ENCODE peak calls at places on chromosomes 7 and 10, in seven cellular contexts. Q is CD8-positive, alpha-beta T cell; H is IMR-90; D is neural progenitor cell; S is BE2C; O is mucosa of descending colon; T is WERI-Rb-1. Z is an unnamed sample.

GRCh38 chr10:34319197-34319846 is 495.8 kb downstream of the PARD3 start:
- DNase-seq in S (peak; percentile 11), T (no peak), O (no peak), Q (no peak), H (peak; percentile 97), D (no peak), Z (no peak)

GRCh38 chr7:155337946-155338631 is 40.4 kb downstream of the INSIG1 start:
- DNase-seq in Q (no peak), O (no peak), T (no peak), D (no peak), H (no peak), S (no peak), Z (no peak)

GRCh38 chr10:84225424-84226173 is at the start of gene LRIT2:
- DNase-seq in T (peak; percentile 60), H (no peak), S (no peak), D (no peak), Q (no peak), O (no peak), Z (no peak)

GRCh38 chr10:132562177-132562915 is 24.8 kb downstream of the INPP5A start:
- DNase-seq in Q (no peak), H (no peak), D (no peak), O (peak; percentile 28), T (no peak), S (no peak), Z (peak; percentile 75)

GRCh38 chr7:155752756-155753445 is 59.4 kb downstream of the SHH start:
- DNase-seq in T (no peak), O (no peak), Q (no peak), S (no peak), H (no peak), D (no peak), Z (no peak)

GRCh38 chr10:72170263-72170662 is 45.5 kb upstream of the ANAPC16 start:
- DNase-seq in T (no peak), D (no peak), H (no peak), Q (no peak), O (peak; percentile 82), S (no peak), Z (no peak)

GRCh38 chr10:129952771-129953489 is 11.1 kb downstream of the EBF3 start:
- DNase-seq in T (no peak), Q (no peak), D (peak; percentile 59), S (no peak), O (no peak), H (peak; percentile 40), Z (no peak)

GRCh38 chr7:42987648-42988214 is 55.6 kb downstream of the MRPL32 start:
- DNase-seq in S (no peak), O (no peak), Q (no peak), D (no peak), H (no peak), T (no peak), Z (no peak)

GRCh38 chr10:34812771-34813170 is 2.3 kb downstream of the PARD3 start:
- DNase-seq in Q (no peak), D (no peak), T (no peak), S (no peak), H (no peak), O (no peak), Z (peak; percentile 24)

GRCh38 chr7:98317366-98318040 is 36.0 kb downstream of the BRI3 start:
- DNase-seq in H (no peak), O (no peak), T (no peak), Q (no peak), S (no peak), D (no peak), Z (no peak)

GRCh38 chr10:65497837-65498236 is 1428.0 kb upstream of the LRRTM3 start:
- DNase-seq in Q (no peak), T (no peak), S (no peak), O (no peak), H (no peak), D (no peak), Z (no peak)

GRCh38 chr7:148695953-148696352 is 2.8 kb upstream of the CUL1 start:
- DNase-seq in Q (no peak), T (no peak), H (no peak), O (no peak), D (no peak), S (no peak), Z (no peak)

GRCh38 chr7:100483728-100484635 is at the start of gene NYAP1:
- DNase-seq in D (peak; percentile 82), Q (peak; percentile 36), O (peak; percentile 70), H (peak; percentile 27), T (peak; percentile 74), S (peak; percentile 72), Z (no peak)

GRCh38 chr10:42864575-42864974 is 82.0 kb downstream of the BMS1 start:
- DNase-seq in D (peak; percentile 44), O (no peak), Q (no peak), T (no peak), H (peak; percentile 9), S (peak; percentile 44), Z (no peak)

GRCh38 chr7:100836812-100837098 is 9.4 kb upstream of the EPHB4 start:
- DNase-seq in H (no peak), T (no peak), O (no peak), S (no peak), D (no peak), Q (no peak), Z (no peak)

GRCh38 chr7:57210212-57210611 is 78.0 kb upstream of the ZNF479 start:
- DNase-seq in D (no peak), H (no peak), T (no peak), S (no peak), O (peak; percentile 13), Q (no peak), Z (peak; percentile 43)

GRCh38 chr7:57207836-57208235 is 75.6 kb upstream of the ZNF479 start:
- DNase-seq in T (no peak), S (no peak), O (no peak), Q (no peak), H (no peak), D (no peak), Z (peak; percentile 34)

GRCh38 chr7:57210871-57211270 is 78.6 kb upstream of the ZNF479 start:
- DNase-seq in Q (no peak), T (no peak), S (no peak), O (no peak), H (no peak), D (no peak), Z (peak; percentile 27)

GRCh38 chr7:57215423-57215822 is 83.2 kb upstream of the ZNF479 start:
- DNase-seq in D (no peak), O (no peak), S (no peak), T (no peak), H (no peak), Q (no peak), Z (peak; percentile 61)

DNA sequence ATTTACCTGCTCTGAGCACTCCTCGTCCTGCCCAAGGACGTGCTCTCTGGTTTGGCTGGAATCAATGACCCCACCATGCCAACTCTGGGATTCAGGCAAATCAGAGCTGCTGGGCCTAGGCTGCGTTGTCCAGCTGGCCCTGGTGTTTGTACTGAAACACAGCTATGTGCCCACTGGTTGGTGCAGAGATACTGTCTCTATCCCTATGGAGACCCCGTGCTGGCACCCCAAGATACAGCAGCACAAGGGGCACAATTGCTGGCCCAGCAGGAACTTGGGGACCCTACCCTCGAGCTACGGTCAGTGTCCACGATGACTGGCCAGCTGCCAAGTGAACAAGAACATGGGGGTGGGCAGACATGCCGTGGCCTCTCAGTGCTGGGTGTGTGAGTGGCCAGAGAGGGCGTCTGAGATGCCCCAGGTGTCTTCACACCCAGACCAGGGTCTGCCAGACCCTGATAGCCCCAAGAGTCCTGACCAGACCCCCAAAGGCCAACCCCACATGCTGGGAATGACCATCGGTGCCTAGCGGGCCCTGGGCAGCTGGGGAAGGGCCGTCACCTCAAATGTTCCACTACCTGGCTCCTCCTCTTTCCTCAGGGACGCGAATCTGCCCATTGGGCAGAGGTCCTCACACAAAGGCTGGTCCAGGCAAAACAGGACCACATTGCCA is 79.3 kb upstream of the ZNF479 start:
- DNase-seq in Q (no peak), O (no peak), T (no peak), S (no peak), H (no peak), D (no peak), Z (peak; percentile 61)
- H3K9me3 ChIP-seq in Q (no peaks in the 10 kb centered on the region), O (peaks cover 69% of the 10 kb centered on the region), T (peaks cover 5% of the 10 kb centered on the region), S (no peaks in the 10 kb centered on the region), H (peaks cover 26% of the 10 kb centered on the region), D (peaks cover 14% of the 10 kb centered on the region), Z (peaks cover 83% of the 10 kb centered on the region)

DNA sequence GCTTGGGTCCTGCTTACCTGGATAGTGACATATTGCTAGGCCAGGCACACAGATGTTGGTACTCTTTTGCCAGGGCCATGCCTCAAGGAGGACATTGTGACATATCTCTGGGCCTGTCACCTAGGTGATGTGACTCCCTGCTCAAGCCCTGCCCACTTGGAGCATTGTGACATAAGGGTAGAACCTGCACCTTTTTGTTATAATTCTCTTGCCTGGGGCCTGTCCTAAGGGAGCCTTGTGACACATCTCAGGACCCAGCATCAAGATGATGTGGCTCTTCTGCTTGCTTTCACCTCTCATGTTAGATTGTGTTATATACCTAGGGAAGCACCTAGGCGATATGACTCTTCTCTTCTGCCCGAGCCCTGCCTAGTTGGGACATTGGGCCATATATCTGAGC is 57.4 kb downstream of the ZNF736 start:
- DNase-seq in D (no peak), O (no peak), T (no peak), H (no peak), S (no peak), Q (no peak), Z (no peak)
- H3K9me3 ChIP-seq in D (peaks cover 11% of the 10 kb centered on the region), O (peaks cover 75% of the 10 kb centered on the region), T (no peaks in the 10 kb centered on the region), H (peaks cover 22% of the 10 kb centered on the region), S (no peaks in the 10 kb centered on the region), Q (no peaks in the 10 kb centered on the region), Z (peaks cover 83% of the 10 kb centered on the region)

GRCh38 chr7:57399972-57400371 is 50.0 kb upstream of the ZNF716 start:
- DNase-seq in D (no peak), T (no peak), O (no peak), S (no peak), Q (no peak), H (no peak), Z (peak; percentile 41)
- H3K9me3 ChIP-seq in D (peaks cover 15% of the 10 kb centered on the region), T (peaks cover 4% of the 10 kb centered on the region), O (peaks cover 77% of the 10 kb centered on the region), S (peaks cover 7% of the 10 kb centered on the region), Q (no peaks in the 10 kb centered on the region), H (peaks cover 19% of the 10 kb centered on the region), Z (peaks cover 7% of the 10 kb centered on the region)

DNA sequence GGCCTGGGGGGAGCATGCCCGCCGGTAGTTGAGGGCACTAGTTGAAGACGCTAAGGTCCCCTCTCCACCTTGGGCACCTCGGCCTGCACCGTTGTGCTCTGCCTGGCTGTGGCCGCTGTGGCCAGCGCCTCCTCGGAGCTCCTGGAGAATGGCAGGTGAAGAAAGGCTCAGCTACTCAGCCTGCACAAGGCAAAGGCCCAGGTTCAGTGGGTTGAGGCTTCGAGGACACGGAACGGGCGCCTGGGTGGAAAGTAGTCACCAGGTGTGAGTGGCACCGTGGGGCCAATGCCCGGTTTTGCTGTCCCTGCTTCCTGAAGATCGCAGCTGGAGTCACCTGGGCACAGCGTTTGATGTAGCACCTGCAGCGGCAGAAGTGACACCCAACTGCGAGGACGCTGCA is 12.4 kb upstream of the ZNF716 start:
- DNase-seq in S (no peak), T (no peak), O (no peak), D (no peak), H (no peak), Q (no peak), Z (no peak)
- H3K9me3 ChIP-seq in S (no peaks in the 10 kb centered on the region), T (no peaks in the 10 kb centered on the region), O (peaks cover 74% of the 10 kb centered on the region), D (peaks cover 30% of the 10 kb centered on the region), H (peaks cover 25% of the 10 kb centered on the region), Q (no peaks in the 10 kb centered on the region), Z (peaks cover 49% of the 10 kb centered on the region)